ENCODE peak calls at places on chromosome 21, in four cellular contexts. E, D, O and V are unnamed samples. For H3K4me1, the result is how much of the 10 kb centered on the place peaks cover.

GRCh38 chr21:15022608-15023261 is 42.1 kb downstream of the NRIP1 start:
- DNase-seq in E (no peak), D (peak), O (no peak), V (no peak)

GRCh38 chr21:27505516-27505915 is 538.6 kb upstream of the ADAMTS5 start:
- DNase-seq in E (no peak), D (peak), O (no peak), V (no peak)

GRCh38 chr21:17352937-17353655 is 159.7 kb upstream of the CXADR start:
- DNase-seq in E (no peak), D (no peak), O (no peak), V (no peak)

GRCh38 chr21:29677326-29677725 is 262.5 kb downstream of the GRIK1 start:
- DNase-seq in E (no peak), D (no peak), O (no peak), V (no peak)

GRCh38 chr21:26177187-26177586 is 6.6 kb upstream of the APP start:
- DNase-seq in E (no peak), D (no peak), O (no peak), V (no peak)

GRCh38 chr21:43771199-43771675 is 4.9 kb downstream of the CSTB start:
- DNase-seq in E (no peak), D (no peak), O (peak), V (no peak)

GRCh38 chr21:30305136-30305535 is 15.0 kb downstream of the KRTAP26-1 start:
- DNase-seq in E (no peak), D (no peak), O (no peak), V (no peak)

GRCh38 chr21:16534408-16535099 is 804.8 kb downstream of the USP25 start:
- DNase-seq in E (no peak), D (peak), O (no peak), V (no peak)

GRCh38 chr21:25658427-25658980 is 19.4 kb downstream of the JAM2 start:
- DNase-seq in E (peak), D (no peak), O (no peak), V (no peak)

GRCh38 chr21:29523646-29524045 is 224.9 kb downstream of the BACH1 start:
- DNase-seq in E (no peak), D (no peak), O (no peak), V (no peak)

GRCh38 chr21:17270234-17270633 is 242.6 kb upstream of the CXADR start:
- DNase-seq in E (no peak), D (peak), O (peak), V (no peak)

GRCh38 chr21:31143021-31143420 is 104.7 kb upstream of the KRTAP19-8 start:
- DNase-seq in E (no peak), D (peak), O (no peak), V (no peak)

GRCh38 chr21:17189963-17190362 is 322.9 kb upstream of the CXADR start:
- DNase-seq in E (no peak), D (no peak), O (no peak), V (no peak)

GRCh38 chr21:14737922-14738321 is 191.8 kb upstream of the SAMSN1 start:
- DNase-seq in E (peak), D (peak), O (peak), V (no peak)

GRCh38 chr21:27397578-27397977 is 430.7 kb upstream of the ADAMTS5 start:
- DNase-seq in E (no peak), D (no peak), O (no peak), V (no peak)

GRCh38 chr21:25734654-25735220 is at the start of the genes ATP5PF and GABPA:
- DNase-seq in E (peak), D (peak), O (peak), V (peak)

GRCh38 chr21:15018382-15018781 is 46.4 kb downstream of the NRIP1 start:
- DNase-seq in E (no peak), D (no peak), O (no peak), V (no peak)

GRCh38 chr21:27570306-27570868 is 603.5 kb upstream of the ADAMTS5 start:
- DNase-seq in E (no peak), D (peak), O (peak), V (no peak)

GRCh38 chr21:17295997-17296396 is 216.8 kb upstream of the CXADR start:
- DNase-seq in E (no peak), D (no peak), O (no peak), V (no peak)

GRCh38 chr21:26843912-26844257 is 1.3 kb downstream of the ADAMTS1 start:
- DNase-seq in E (peak), D (peak), O (peak), V (no peak)

GRCh38 chr21:21232320-21232719 is 234.1 kb downstream of the NCAM2 start:
- DNase-seq in E (peak), D (peak), O (peak), V (no peak)

GRCh38 chr21:46375560-46376230 is 51.7 kb downstream of the PCNT start:
- DNase-seq in E (no peak), D (no peak), O (no peak), V (no peak)

GRCh38 chr21:41445465-41445862 is 19.4 kb downstream of the MX1 start:
- DNase-seq in E (no peak), D (no peak), O (no peak), V (no peak)

GRCh38 chr21:41446571-41446970 is 20.5 kb downstream of the MX1 start:
- DNase-seq in E (no peak), D (no peak), O (no peak), V (no peak)

GRCh38 chr21:41444703-41445464 is 18.8 kb downstream of the MX1 start:
- DNase-seq in E (no peak), D (no peak), O (no peak), V (no peak)

GRCh38 chr21:41449613-41450012 is 23.6 kb downstream of the MX1 start:
- DNase-seq in E (no peak), D (no peak), O (no peak), V (no peak)

GRCh38 chr21:41447356-41447755 is 21.3 kb downstream of the MX1 start:
- DNase-seq in E (no peak), D (no peak), O (no peak), V (no peak)
- H4K8ac ChIP-seq in E (no peak), D (no peak), O (no peak), V (no peak)

DNA sequence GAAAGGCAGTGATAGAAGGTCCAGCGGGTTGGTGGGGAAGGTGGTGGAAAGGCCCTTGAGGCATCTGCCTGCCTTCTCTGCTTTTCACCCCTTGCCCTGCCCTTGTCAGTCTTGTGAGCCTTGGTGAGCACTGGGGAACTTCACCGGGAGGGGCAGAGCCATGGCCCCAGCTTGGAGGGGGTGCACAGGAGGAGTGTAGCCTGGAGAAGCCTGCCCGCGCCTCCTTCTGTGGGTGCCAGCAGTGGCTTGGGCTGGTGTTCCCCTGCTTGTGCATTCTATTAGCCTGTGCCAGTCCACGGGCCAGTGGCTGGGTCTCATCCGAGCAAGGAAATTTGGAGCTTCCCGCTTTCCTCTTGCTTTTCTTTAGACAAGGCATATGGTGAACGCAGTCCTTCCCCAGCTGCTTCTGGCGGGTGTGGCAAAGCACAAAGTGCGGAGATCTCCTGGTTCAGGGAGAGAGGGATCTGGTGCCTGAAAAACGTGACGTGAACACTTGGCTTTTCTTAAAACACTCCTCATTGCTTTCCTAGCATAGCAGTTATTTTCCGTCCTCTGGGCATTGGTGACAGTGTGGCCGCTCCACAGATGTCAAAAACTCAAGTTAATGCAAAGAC is 10.6 kb upstream of the B3GALT5 start:
- DNase-seq in E (no peak), D (no peak), O (no peak), V (no peak)
- H2AFZ ChIP-seq in E (no peak), D (no peak), O (no peak), V (no peak)

GRCh38 chr21:33734818-33735217 is 92.5 kb downstream of the ITSN1 start:
- DNase-seq in E (no peak), D (no peak), O (no peak), V (no peak)
- H3K4me1 ChIP-seq in E (under half), D (under half), O (under half), V (under half)

GRCh38 chr21:45365608-45366241 is 39.2 kb upstream of the COL18A1 start:
- DNase-seq in E (no peak), D (peak), O (peak), V (peak)

GRCh38 chr21:45364464-45365185 is 40.3 kb upstream of the COL18A1 start:
- DNase-seq in E (no peak), D (peak), O (peak), V (no peak)

GRCh38 chr21:45366476-45366875 is 38.5 kb upstream of the COL18A1 start:
- DNase-seq in E (no peak), D (no peak), O (no peak), V (no peak)

GRCh38 chr21:45363921-45364463 is 41.0 kb upstream of the COL18A1 start:
- DNase-seq in E (no peak), D (peak), O (peak), V (no peak)

GRCh38 chr21:45365186-45365607 is 39.8 kb upstream of the COL18A1 start:
- DNase-seq in E (no peak), D (no peak), O (no peak), V (no peak)
- H4K8ac ChIP-seq in E (no peak), D (peak), O (peak), V (no peak)

GRCh38 chr21:34592573-34592972 is 22.3 kb downstream of the RCAN1 start:
- DNase-seq in E (no peak), D (no peak), O (peak), V (no peak)
- H2AFZ ChIP-seq in E (no peak), D (no peak), O (no peak), V (no peak)

DNA sequence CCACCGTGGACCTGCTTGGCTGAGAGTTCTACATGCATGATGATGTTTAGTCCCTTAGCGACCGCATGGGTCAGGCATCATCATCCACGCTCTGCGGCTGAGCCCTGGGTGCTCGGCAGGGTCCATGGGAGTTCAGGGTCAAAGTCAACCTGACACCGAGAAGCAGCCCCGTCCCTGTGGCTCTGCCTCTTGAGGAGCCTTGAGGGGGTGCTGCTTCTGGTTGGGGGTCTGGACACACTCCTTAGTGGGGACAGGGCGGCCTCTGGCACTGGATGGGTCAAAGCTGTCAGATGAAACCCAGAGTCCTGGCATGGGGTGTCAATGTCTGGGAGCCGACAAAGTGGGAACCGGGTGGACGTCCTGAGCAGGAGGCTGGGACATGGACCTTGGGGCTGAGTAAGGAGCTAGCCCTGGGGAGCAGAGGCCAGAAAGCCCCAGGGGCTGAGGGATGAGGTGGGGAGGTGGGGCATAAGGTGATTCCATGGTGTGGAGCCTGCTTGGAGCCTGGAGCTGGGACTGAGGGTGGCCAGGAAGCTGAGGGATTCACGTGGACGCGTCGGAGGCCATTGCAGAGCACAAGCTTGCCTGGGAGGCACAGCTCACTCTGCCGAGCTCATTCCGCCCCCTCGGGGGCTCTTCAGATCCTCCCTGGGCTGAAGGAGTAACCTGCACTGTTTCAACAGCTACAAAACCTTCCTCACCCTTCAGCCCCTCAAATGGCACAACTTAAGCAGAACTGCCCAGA is 53.9 kb downstream of the UMODL1 start:
- DNase-seq in E (no peak), D (no peak), O (no peak), V (no peak)
- H3K4me1 ChIP-seq in E (under half), D (under half), O (under half), V (under half)

GRCh38 chr21:36261459-36261858 is 58.5 kb upstream of the MORC3 start:
- DNase-seq in E (no peak), D (no peak), O (no peak), V (no peak)

GRCh38 chr21:36260802-36261201 is 59.2 kb upstream of the MORC3 start:
- DNase-seq in E (no peak), D (no peak), O (no peak), V (no peak)

GRCh38 chr21:36260030-36260787 is 59.8 kb upstream of the MORC3 start:
- DNase-seq in E (peak), D (peak), O (peak), V (no peak)

GRCh38 chr21:36263797-36264196 is 56.2 kb upstream of the MORC3 start:
- DNase-seq in E (no peak), D (no peak), O (no peak), V (no peak)

DNA sequence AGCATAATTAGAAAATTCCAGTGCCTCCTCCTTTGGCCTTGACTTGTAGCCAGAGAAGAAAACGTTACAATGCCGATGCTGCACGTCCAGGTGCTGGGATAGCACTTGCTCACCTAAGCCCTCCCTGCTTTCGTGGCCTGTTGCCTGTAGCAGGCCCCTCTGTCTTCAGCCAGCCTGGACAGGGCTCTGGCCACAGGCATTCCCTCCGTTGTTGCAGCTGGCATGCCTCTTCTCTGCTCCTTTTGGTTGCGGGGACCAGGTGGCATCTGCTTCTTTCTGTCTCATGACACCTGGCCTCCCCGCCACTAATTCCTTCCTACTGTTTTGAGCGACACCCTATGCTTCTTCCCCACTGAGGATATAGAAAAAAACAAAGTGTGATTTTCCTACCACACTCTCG is 54.6 kb upstream of the MORC3 start:
- DNase-seq in E (no peak), D (no peak), O (no peak), V (no peak)
- H4K8ac ChIP-seq in E (no peak), D (no peak), O (no peak), V (no peak)

GRCh38 chr21:33402011-33402979 is 918 bp upstream of the IFNGR2 start:
- DNase-seq in E (peak), D (peak), O (peak), V (peak)
- H2AFZ ChIP-seq in E (peak), D (peak), O (no peak), V (no peak)